ENCODE peak calls at places on chromosomes 16 and 17, in ten cellular contexts. M is foreskin fibroblast, B is PC-3, Y is kidney epithelial cell, O is lung, T is bronchial epithelial cell, F is Peyer's patch, G is upper lobe of right lung, V is left ventricle myocardium inferior, E is fibroblast of lung. P is an unnamed sample.

GRCh38 chr16:80274576-80275191 is 266.1 kb upstream of the DYNLRB2 start:
- DNase-seq in M (peak; percentile 83), B (no peak), Y (no peak), O (no peak), T (peak; percentile 89), F (no peak), G (no peak), V (no peak), E (peak; percentile 96), P (no peak)

GRCh38 chr16:14302031-14302398 is 230.9 kb downstream of the MRTFB start:
- DNase-seq in M (peak; percentile 89), B (peak; percentile 69), Y (no peak), O (no peak), T (peak; percentile 27), F (peak; percentile 72), G (peak; percentile 77), V (peak; percentile 66), E (peak; percentile 68), P (peak; percentile 66)

GRCh38 chr16:67260426-67261063 is 11.8 kb downstream of the SLC9A5 start:
- DNase-seq in M (peak; percentile 87), B (peak; percentile 52), Y (no peak), O (no peak), T (peak; percentile 55), F (peak; percentile 28), G (no peak), V (no peak), E (peak; percentile 56), P (no peak)

GRCh38 chr17:76925333-76925935 is 57.2 kb downstream of the MGAT5B start:
- DNase-seq in M (no peak), B (no peak), Y (no peak), O (no peak), T (no peak), F (no peak), G (no peak), V (no peak), E (no peak), P (peak; percentile 64)

GRCh38 chr17:15882777-15883176 is 62.2 kb upstream of the ADORA2B start:
- DNase-seq in M (no peak), B (no peak), Y (no peak), O (no peak), T (no peak), F (no peak), G (no peak), V (no peak), E (no peak), P (peak; percentile 19)

GRCh38 chr17:55690105-55690508 is 32.6 kb downstream of the TMEM100 start:
- DNase-seq in M (peak; percentile 72), B (no peak), Y (no peak), O (no peak), T (no peak), F (no peak), G (no peak), V (no peak), E (no peak), P (no peak)

GRCh38 chr17:65799454-65799853 is 238.0 kb upstream of the AXIN2 start:
- DNase-seq in M (no peak), B (no peak), Y (no peak), O (no peak), T (no peak), F (no peak), G (no peak), V (no peak), E (no peak), P (no peak)

GRCh38 chr16:11319529-11320146 is 25.6 kb upstream of the RMI2 start:
- DNase-seq in M (peak; percentile 28), B (peak; percentile 26), Y (no peak), O (no peak), T (no peak), F (no peak), G (no peak), V (no peak), E (no peak), P (no peak)

GRCh38 chr17:2067048-2067452 is 12.1 kb downstream of the HIC1 start:
- DNase-seq in M (peak; percentile 35), B (no peak), Y (no peak), O (no peak), T (no peak), F (no peak), G (no peak), V (no peak), E (no peak), P (no peak)

GRCh38 chr16:51268237-51268636 is 117.2 kb upstream of the SALL1 start:
- DNase-seq in M (peak; percentile 2), B (no peak), Y (no peak), O (no peak), T (no peak), F (no peak), G (no peak), V (no peak), E (no peak), P (no peak)

GRCh38 chr16:87621976-87622713 is 19.8 kb downstream of the JPH3 start:
- DNase-seq in M (no peak), B (no peak), Y (no peak), O (no peak), T (no peak), F (no peak), G (no peak), V (no peak), E (no peak), P (no peak)

GRCh38 chr16:1258906-1259759 is 3.3 kb downstream of the TPSD1 start:
- DNase-seq in M (peak; percentile 6), B (peak; percentile 13), Y (no peak), O (no peak), T (no peak), F (no peak), G (no peak), V (no peak), E (no peak), P (no peak)

GRCh38 chr16:56608876-56609462 is 585 bp downstream of the MT2A start:
- DNase-seq in M (peak; percentile 47), B (no peak), Y (no peak), O (no peak), T (peak; percentile 7), F (peak; percentile 60), G (no peak), V (no peak), E (no peak), P (no peak)

GRCh38 chr17:50072130-50072529 is 16.2 kb downstream of the ITGA3 start:
- DNase-seq in M (no peak), B (no peak), Y (no peak), O (no peak), T (no peak), F (no peak), G (no peak), V (no peak), E (no peak), P (no peak)

GRCh38 chr17:63116967-63117366 is 150.9 kb downstream of the TANC2 start:
- DNase-seq in M (peak; percentile 35), B (no peak), Y (peak; percentile 75), O (no peak), T (peak; percentile 60), F (no peak), G (no peak), V (no peak), E (peak; percentile 91), P (no peak)

GRCh38 chr17:21218831-21219380 is 4.9 kb upstream of the TMEM11 start:
- DNase-seq in M (no peak), B (no peak), Y (no peak), O (no peak), T (no peak), F (no peak), G (no peak), V (no peak), E (no peak), P (no peak)

GRCh38 chr17:66678827-66679226 is 156.1 kb upstream of the CACNG5 start:
- DNase-seq in M (no peak), B (no peak), Y (no peak), O (no peak), T (no peak), F (no peak), G (no peak), V (no peak), E (no peak), P (no peak)

GRCh38 chr16:27579086-27579980 is 29.4 kb downstream of the KATNIP start:
- DNase-seq in M (peak; percentile 53), B (no peak), Y (peak; percentile 31), O (no peak), T (peak; percentile 84), F (no peak), G (no peak), V (no peak), E (peak; percentile 42), P (no peak)

DNA sequence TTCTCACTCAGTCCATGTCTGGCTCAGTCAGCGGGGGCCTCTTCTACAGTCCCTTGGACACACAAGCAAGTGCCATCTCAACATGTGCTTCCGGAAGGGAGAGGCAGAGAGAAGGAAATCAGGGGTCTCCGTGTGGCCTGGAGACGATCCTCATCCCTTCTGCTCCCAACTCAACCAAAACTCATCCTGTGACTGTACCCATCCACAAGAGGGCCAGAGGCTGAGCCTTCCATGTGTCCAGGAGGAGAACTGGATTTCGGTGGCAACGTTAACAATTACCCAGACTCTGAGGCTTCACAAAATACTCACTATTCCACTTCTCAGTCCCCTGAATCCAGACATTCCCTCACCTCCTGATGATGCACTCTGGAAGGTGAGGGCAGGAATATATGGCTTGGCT is 7.8 kb upstream of the ALOX12B start:
- DNase-seq in M (no peak), B (no peak), Y (no peak), O (no peak), T (no peak), F (no peak), G (no peak), V (no peak), E (no peak), P (no peak)
- TF ChIP-seq CTCF in M (no peak), B (no peak), Y (no peak), O (no peak), T (no peak), F (no peak), G (no peak), V (no peak), E (no peak), P (no peak)

GRCh38 chr17:17414316-17414937 is 62.4 kb upstream of the MED9 start:
- DNase-seq in M (peak; percentile 75), B (peak; percentile 70), Y (no peak), O (no peak), T (no peak), F (no peak), G (peak; percentile 28), V (no peak), E (peak; percentile 75), P (peak; percentile 28)
- H3K4me3 ChIP-seq in M (no peak overlapping the region), B (peak overlapping the region; percentile 30), Y (no peak overlapping the region), O (no peak overlapping the region), T (no peak overlapping the region), F (no peak overlapping the region), G (no peak overlapping the region), V (no peak overlapping the region), E (no peak overlapping the region), P (no peak overlapping the region)

DNA sequence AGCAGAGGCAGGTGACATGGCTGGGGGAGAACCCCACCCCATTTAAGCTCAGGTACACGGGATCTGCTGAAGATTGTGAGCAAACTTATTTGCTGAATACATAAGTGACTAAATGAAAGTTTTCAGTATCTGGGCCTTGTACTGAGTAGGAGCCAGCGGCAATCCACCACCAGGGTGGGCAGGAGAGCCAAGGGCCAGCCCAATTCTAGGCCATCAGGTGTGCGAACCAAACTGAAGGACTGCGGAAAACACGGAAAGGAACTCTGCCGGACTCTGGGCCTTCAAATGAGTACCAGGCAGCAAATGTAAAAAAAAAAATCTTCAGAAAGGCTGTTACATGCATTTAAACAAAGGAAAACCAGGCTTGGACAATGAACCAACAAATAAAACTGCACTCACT is 19.7 kb downstream of the ARHGAP17 start:
- DNase-seq in M (no peak), B (no peak), Y (no peak), O (no peak), T (no peak), F (no peak), G (no peak), V (no peak), E (no peak), P (no peak)
- TF ChIP-seq CTCF in M (no peak), B (peak; percentile 39), Y (no peak), O (no peak), T (no peak), F (no peak), G (no peak), V (no peak), E (no peak), P (no peak)

GRCh38 chr17:57833597-57833939 is 16.3 kb downstream of the MRPS23 start:
- DNase-seq in M (no peak), B (no peak), Y (no peak), O (no peak), T (no peak), F (no peak), G (no peak), V (no peak), E (no peak), P (no peak)
- H3K4me3 ChIP-seq in M (peak overlapping the region; percentile 65), B (no peak overlapping the region), Y (no peak overlapping the region), O (no peak overlapping the region), T (no peak overlapping the region), F (no peak overlapping the region), G (no peak overlapping the region), V (peak overlapping the region; percentile 62), E (no peak overlapping the region), P (peak overlapping the region; percentile 50)

P was measured in heart right ventricle.